ENCODE peak calls at places on chromosomes 3 and 15, in seven cellular contexts. One of them, this sample, is unnamed.

GRCh38 chr15:72184165-72184811 is 13.3 kb downstream of the GRAMD2A start:
- DNase-seq in D721Med: no peak
- DNase-seq in effector memory CD4-positive, alpha-beta T cell: no peak
- DNase-seq in amniotic stem cell: no peak
- DNase-seq in stromal cell of bone marrow: no peak
- DNase-seq in adrenal gland: peak
- DNase-seq in renal cortical epithelial cell: peak
- DNase-seq in this sample: peak

GRCh38 chr3:25114532-25114931 is 313.5 kb upstream of the RARB start:
- DNase-seq in D721Med: no peak
- DNase-seq in effector memory CD4-positive, alpha-beta T cell: no peak
- DNase-seq in amniotic stem cell: no peak
- DNase-seq in stromal cell of bone marrow: no peak
- DNase-seq in adrenal gland: no peak
- DNase-seq in renal cortical epithelial cell: no peak
- DNase-seq in this sample: no peak

GRCh38 chr3:186596568-186597287 is 16.1 kb upstream of the AHSG start:
- DNase-seq in D721Med: no peak
- DNase-seq in effector memory CD4-positive, alpha-beta T cell: no peak
- DNase-seq in amniotic stem cell: no peak
- DNase-seq in stromal cell of bone marrow: no peak
- DNase-seq in adrenal gland: no peak
- DNase-seq in renal cortical epithelial cell: peak
- DNase-seq in this sample: no peak

GRCh38 chr15:66461917-66462316 is 35.6 kb downstream of the SNAPC5 start:
- DNase-seq in D721Med: no peak
- DNase-seq in effector memory CD4-positive, alpha-beta T cell: no peak
- DNase-seq in amniotic stem cell: no peak
- DNase-seq in stromal cell of bone marrow: no peak
- DNase-seq in adrenal gland: no peak
- DNase-seq in renal cortical epithelial cell: peak
- DNase-seq in this sample: no peak

GRCh38 chr3:187101184-187102072 is 37.9 kb downstream of the RPL39L start:
- DNase-seq in D721Med: no peak
- DNase-seq in effector memory CD4-positive, alpha-beta T cell: peak
- DNase-seq in amniotic stem cell: no peak
- DNase-seq in stromal cell of bone marrow: peak
- DNase-seq in adrenal gland: peak
- DNase-seq in renal cortical epithelial cell: peak
- DNase-seq in this sample: peak

GRCh38 chr15:36658905-36659304 is 79.5 kb downstream of the CDIN1 start:
- DNase-seq in D721Med: no peak
- DNase-seq in effector memory CD4-positive, alpha-beta T cell: no peak
- DNase-seq in amniotic stem cell: no peak
- DNase-seq in stromal cell of bone marrow: no peak
- DNase-seq in adrenal gland: no peak
- DNase-seq in renal cortical epithelial cell: no peak
- DNase-seq in this sample: no peak

GRCh38 chr15:76059320-76060097 is at the start of gene TMEM266:
- DNase-seq in D721Med: peak
- DNase-seq in effector memory CD4-positive, alpha-beta T cell: no peak
- DNase-seq in amniotic stem cell: no peak
- DNase-seq in stromal cell of bone marrow: no peak
- DNase-seq in adrenal gland: peak
- DNase-seq in renal cortical epithelial cell: no peak
- DNase-seq in this sample: peak

GRCh38 chr15:75107905-75108838 is 84.8 kb downstream of the PPCDC start:
- DNase-seq in D721Med: no peak
- DNase-seq in effector memory CD4-positive, alpha-beta T cell: peak
- DNase-seq in amniotic stem cell: peak
- DNase-seq in stromal cell of bone marrow: peak
- DNase-seq in adrenal gland: peak
- DNase-seq in renal cortical epithelial cell: peak
- DNase-seq in this sample: peak

GRCh38 chr15:58182460-58183163 is 44.4 kb downstream of the AQP9 start:
- DNase-seq in D721Med: no peak
- DNase-seq in effector memory CD4-positive, alpha-beta T cell: no peak
- DNase-seq in amniotic stem cell: no peak
- DNase-seq in stromal cell of bone marrow: no peak
- DNase-seq in adrenal gland: peak
- DNase-seq in renal cortical epithelial cell: peak
- DNase-seq in this sample: peak

GRCh38 chr3:143171141-143171651 is 51.6 kb downstream of the CHST2 start:
- DNase-seq in D721Med: no peak
- DNase-seq in effector memory CD4-positive, alpha-beta T cell: no peak
- DNase-seq in amniotic stem cell: no peak
- DNase-seq in stromal cell of bone marrow: peak
- DNase-seq in adrenal gland: no peak
- DNase-seq in renal cortical epithelial cell: peak
- DNase-seq in this sample: no peak

GRCh38 chr3:172391592-172392302 is 56.5 kb downstream of the GHSR start:
- DNase-seq in D721Med: no peak
- DNase-seq in effector memory CD4-positive, alpha-beta T cell: no peak
- DNase-seq in amniotic stem cell: no peak
- DNase-seq in stromal cell of bone marrow: peak
- DNase-seq in adrenal gland: no peak
- DNase-seq in renal cortical epithelial cell: peak
- DNase-seq in this sample: no peak

GRCh38 chr15:57823325-57823860 is 116.9 kb downstream of the POLR2M start:
- DNase-seq in D721Med: no peak
- DNase-seq in effector memory CD4-positive, alpha-beta T cell: no peak
- DNase-seq in amniotic stem cell: no peak
- DNase-seq in stromal cell of bone marrow: no peak
- DNase-seq in adrenal gland: no peak
- DNase-seq in renal cortical epithelial cell: no peak
- DNase-seq in this sample: no peak

GRCh38 chr3:178451799-178452198 is 84.4 kb upstream of the KCNMB2 start:
- DNase-seq in D721Med: no peak
- DNase-seq in effector memory CD4-positive, alpha-beta T cell: no peak
- DNase-seq in amniotic stem cell: no peak
- DNase-seq in stromal cell of bone marrow: no peak
- DNase-seq in adrenal gland: no peak
- DNase-seq in renal cortical epithelial cell: no peak
- DNase-seq in this sample: no peak

GRCh38 chr3:138724433-138724832 is 110.3 kb downstream of the PIK3CB start:
- DNase-seq in D721Med: no peak
- DNase-seq in effector memory CD4-positive, alpha-beta T cell: no peak
- DNase-seq in amniotic stem cell: no peak
- DNase-seq in stromal cell of bone marrow: no peak
- DNase-seq in adrenal gland: no peak
- DNase-seq in renal cortical epithelial cell: no peak
- DNase-seq in this sample: no peak

GRCh38 chr15:31457631-31458526 is 131.2 kb downstream of the KLF13 start:
- DNase-seq in D721Med: no peak
- DNase-seq in effector memory CD4-positive, alpha-beta T cell: no peak
- DNase-seq in amniotic stem cell: no peak
- DNase-seq in stromal cell of bone marrow: peak
- DNase-seq in adrenal gland: no peak
- DNase-seq in renal cortical epithelial cell: no peak
- DNase-seq in this sample: no peak

GRCh38 chr15:71599404-71600225 is 210.7 kb upstream of the NR2E3 start:
- DNase-seq in D721Med: no peak
- DNase-seq in effector memory CD4-positive, alpha-beta T cell: no peak
- DNase-seq in amniotic stem cell: no peak
- DNase-seq in stromal cell of bone marrow: no peak
- DNase-seq in adrenal gland: no peak
- DNase-seq in renal cortical epithelial cell: peak
- DNase-seq in this sample: peak

GRCh38 chr15:89472785-89473256 is 23.6 kb downstream of the RHCG start:
- DNase-seq in D721Med: peak
- DNase-seq in effector memory CD4-positive, alpha-beta T cell: no peak
- DNase-seq in amniotic stem cell: no peak
- DNase-seq in stromal cell of bone marrow: no peak
- DNase-seq in adrenal gland: peak
- DNase-seq in renal cortical epithelial cell: peak
- DNase-seq in this sample: peak

GRCh38 chr3:137035631-137036030 is 77.8 kb downstream of the IL20RB start:
- DNase-seq in D721Med: no peak
- DNase-seq in effector memory CD4-positive, alpha-beta T cell: no peak
- DNase-seq in amniotic stem cell: no peak
- DNase-seq in stromal cell of bone marrow: no peak
- DNase-seq in adrenal gland: no peak
- DNase-seq in renal cortical epithelial cell: peak
- DNase-seq in this sample: peak

GRCh38 chr15:78501857-78502256 is 5.5 kb upstream of the HYKK start:
- DNase-seq in D721Med: no peak
- DNase-seq in effector memory CD4-positive, alpha-beta T cell: no peak
- DNase-seq in amniotic stem cell: no peak
- DNase-seq in stromal cell of bone marrow: no peak
- DNase-seq in adrenal gland: no peak
- DNase-seq in renal cortical epithelial cell: no peak
- DNase-seq in this sample: no peak

GRCh38 chr3:158434412-158435038 is 136.5 kb upstream of the MLF1 start:
- DNase-seq in D721Med: no peak
- DNase-seq in effector memory CD4-positive, alpha-beta T cell: no peak
- DNase-seq in amniotic stem cell: peak
- DNase-seq in stromal cell of bone marrow: peak
- DNase-seq in adrenal gland: peak
- DNase-seq in renal cortical epithelial cell: peak
- DNase-seq in this sample: peak

GRCh38 chr3:195823286-195823685 is 11.6 kb upstream of the MUC4 start:
- DNase-seq in D721Med: no peak
- DNase-seq in effector memory CD4-positive, alpha-beta T cell: no peak
- DNase-seq in amniotic stem cell: no peak
- DNase-seq in stromal cell of bone marrow: no peak
- DNase-seq in adrenal gland: no peak
- DNase-seq in renal cortical epithelial cell: no peak
- DNase-seq in this sample: no peak

GRCh38 chr15:33468740-33469139 is 158.0 kb downstream of the RYR3 start:
- DNase-seq in D721Med: no peak
- DNase-seq in effector memory CD4-positive, alpha-beta T cell: no peak
- DNase-seq in amniotic stem cell: no peak
- DNase-seq in stromal cell of bone marrow: no peak
- DNase-seq in adrenal gland: no peak
- DNase-seq in renal cortical epithelial cell: no peak
- DNase-seq in this sample: no peak

GRCh38 chr3:87088366-87088983 is 97.5 kb upstream of the VGLL3 start:
- DNase-seq in D721Med: no peak
- DNase-seq in effector memory CD4-positive, alpha-beta T cell: no peak
- DNase-seq in amniotic stem cell: no peak
- DNase-seq in stromal cell of bone marrow: peak
- DNase-seq in adrenal gland: no peak
- DNase-seq in renal cortical epithelial cell: no peak
- DNase-seq in this sample: no peak

GRCh38 chr3:16536996-16537395 is 23.5 kb upstream of the RFTN1 start:
- DNase-seq in D721Med: no peak
- DNase-seq in effector memory CD4-positive, alpha-beta T cell: no peak
- DNase-seq in amniotic stem cell: no peak
- DNase-seq in stromal cell of bone marrow: no peak
- DNase-seq in adrenal gland: no peak
- DNase-seq in renal cortical epithelial cell: no peak
- DNase-seq in this sample: no peak